ENCODE peak calls at places on chromosomes 5 and 9, in ten cellular contexts. One of them, this sample, is unnamed.

GRCh38 chr9:135887585-135888050 is 19.7 kb downstream of the CAMSAP1 start:
- DNase-seq in psoas muscle: no peak
- DNase-seq in GM23338: peak; percentile 76
- DNase-seq in left lung: no peak
- DNase-seq in esophagus squamous epithelium: no peak
- DNase-seq in A673: no peak
- DNase-seq in lower lobe of right lung: peak; percentile 69
- DNase-seq in adrenal gland: peak; percentile 64
- DNase-seq in Caco-2: no peak
- DNase-seq in CD4-positive, alpha-beta memory T cell: peak; percentile 67
- DNase-seq in this sample: no peak

GRCh38 chr5:98128846-98129245 is 644.6 kb upstream of the RGMB start:
- DNase-seq in psoas muscle: no peak
- DNase-seq in GM23338: no peak
- DNase-seq in left lung: no peak
- DNase-seq in esophagus squamous epithelium: no peak
- DNase-seq in A673: no peak
- DNase-seq in lower lobe of right lung: no peak
- DNase-seq in adrenal gland: no peak
- DNase-seq in Caco-2: no peak
- DNase-seq in CD4-positive, alpha-beta memory T cell: no peak
- DNase-seq in this sample: no peak

GRCh38 chr5:181271081-181271480 is 10.1 kb upstream of the TRIM52 start:
- DNase-seq in psoas muscle: no peak
- DNase-seq in GM23338: no peak
- DNase-seq in left lung: no peak
- DNase-seq in esophagus squamous epithelium: no peak
- DNase-seq in A673: no peak
- DNase-seq in lower lobe of right lung: no peak
- DNase-seq in adrenal gland: no peak
- DNase-seq in Caco-2: no peak
- DNase-seq in CD4-positive, alpha-beta memory T cell: no peak
- DNase-seq in this sample: no peak

GRCh38 chr5:39992617-39993203 is 567.9 kb upstream of the DAB2 start:
- DNase-seq in psoas muscle: no peak
- DNase-seq in GM23338: no peak
- DNase-seq in left lung: no peak
- DNase-seq in esophagus squamous epithelium: no peak
- DNase-seq in A673: no peak
- DNase-seq in lower lobe of right lung: no peak
- DNase-seq in adrenal gland: no peak
- DNase-seq in Caco-2: no peak
- DNase-seq in CD4-positive, alpha-beta memory T cell: no peak
- DNase-seq in this sample: no peak

GRCh38 chr9:131580358-131580757 is 35.0 kb downstream of the PRRT1B start:
- DNase-seq in psoas muscle: no peak
- DNase-seq in GM23338: no peak
- DNase-seq in left lung: no peak
- DNase-seq in esophagus squamous epithelium: no peak
- DNase-seq in A673: no peak
- DNase-seq in lower lobe of right lung: no peak
- DNase-seq in adrenal gland: no peak
- DNase-seq in Caco-2: no peak
- DNase-seq in CD4-positive, alpha-beta memory T cell: no peak
- DNase-seq in this sample: no peak

GRCh38 chr9:70043689-70044449 is at the start of gene MAMDC2:
- DNase-seq in psoas muscle: peak; percentile 72
- DNase-seq in GM23338: peak; percentile 73
- DNase-seq in left lung: peak; percentile 51
- DNase-seq in esophagus squamous epithelium: no peak
- DNase-seq in A673: no peak
- DNase-seq in lower lobe of right lung: peak; percentile 53
- DNase-seq in adrenal gland: peak; percentile 64
- DNase-seq in Caco-2: no peak
- DNase-seq in CD4-positive, alpha-beta memory T cell: no peak
- DNase-seq in this sample: no peak

GRCh38 chr5:67774153-67774552 is 441.4 kb upstream of the PIK3R1 start:
- DNase-seq in psoas muscle: no peak
- DNase-seq in GM23338: no peak
- DNase-seq in left lung: no peak
- DNase-seq in esophagus squamous epithelium: no peak
- DNase-seq in A673: no peak
- DNase-seq in lower lobe of right lung: no peak
- DNase-seq in adrenal gland: no peak
- DNase-seq in Caco-2: no peak
- DNase-seq in CD4-positive, alpha-beta memory T cell: no peak
- DNase-seq in this sample: no peak

GRCh38 chr9:97997330-97998276 is 14.5 kb downstream of the ANP32B start:
- DNase-seq in psoas muscle: no peak
- DNase-seq in GM23338: no peak
- DNase-seq in left lung: no peak
- DNase-seq in esophagus squamous epithelium: no peak
- DNase-seq in A673: no peak
- DNase-seq in lower lobe of right lung: no peak
- DNase-seq in adrenal gland: no peak
- DNase-seq in Caco-2: no peak
- DNase-seq in CD4-positive, alpha-beta memory T cell: no peak
- DNase-seq in this sample: no peak

GRCh38 chr9:121699271-121700164 is 48.1 kb downstream of the DAB2IP start:
- DNase-seq in psoas muscle: peak; percentile 68
- DNase-seq in GM23338: peak; percentile 73
- DNase-seq in left lung: peak; percentile 63
- DNase-seq in esophagus squamous epithelium: no peak
- DNase-seq in A673: peak; percentile 56
- DNase-seq in lower lobe of right lung: peak; percentile 75
- DNase-seq in adrenal gland: no peak
- DNase-seq in Caco-2: peak; percentile 42
- DNase-seq in CD4-positive, alpha-beta memory T cell: peak; percentile 16
- DNase-seq in this sample: no peak

GRCh38 chr5:78534148-78535009 is 114.2 kb downstream of the LHFPL2 start:
- DNase-seq in psoas muscle: peak; percentile 44
- DNase-seq in GM23338: peak; percentile 20
- DNase-seq in left lung: no peak
- DNase-seq in esophagus squamous epithelium: no peak
- DNase-seq in A673: no peak
- DNase-seq in lower lobe of right lung: no peak
- DNase-seq in adrenal gland: peak; percentile 70
- DNase-seq in Caco-2: no peak
- DNase-seq in CD4-positive, alpha-beta memory T cell: no peak
- DNase-seq in this sample: no peak

GRCh38 chr5:132525299-132525724 is 18.0 kb downstream of the IL5 start:
- DNase-seq in psoas muscle: no peak
- DNase-seq in GM23338: no peak
- DNase-seq in left lung: no peak
- DNase-seq in esophagus squamous epithelium: no peak
- DNase-seq in A673: no peak
- DNase-seq in lower lobe of right lung: no peak
- DNase-seq in adrenal gland: no peak
- DNase-seq in Caco-2: no peak
- DNase-seq in CD4-positive, alpha-beta memory T cell: no peak
- DNase-seq in this sample: no peak

DNA sequence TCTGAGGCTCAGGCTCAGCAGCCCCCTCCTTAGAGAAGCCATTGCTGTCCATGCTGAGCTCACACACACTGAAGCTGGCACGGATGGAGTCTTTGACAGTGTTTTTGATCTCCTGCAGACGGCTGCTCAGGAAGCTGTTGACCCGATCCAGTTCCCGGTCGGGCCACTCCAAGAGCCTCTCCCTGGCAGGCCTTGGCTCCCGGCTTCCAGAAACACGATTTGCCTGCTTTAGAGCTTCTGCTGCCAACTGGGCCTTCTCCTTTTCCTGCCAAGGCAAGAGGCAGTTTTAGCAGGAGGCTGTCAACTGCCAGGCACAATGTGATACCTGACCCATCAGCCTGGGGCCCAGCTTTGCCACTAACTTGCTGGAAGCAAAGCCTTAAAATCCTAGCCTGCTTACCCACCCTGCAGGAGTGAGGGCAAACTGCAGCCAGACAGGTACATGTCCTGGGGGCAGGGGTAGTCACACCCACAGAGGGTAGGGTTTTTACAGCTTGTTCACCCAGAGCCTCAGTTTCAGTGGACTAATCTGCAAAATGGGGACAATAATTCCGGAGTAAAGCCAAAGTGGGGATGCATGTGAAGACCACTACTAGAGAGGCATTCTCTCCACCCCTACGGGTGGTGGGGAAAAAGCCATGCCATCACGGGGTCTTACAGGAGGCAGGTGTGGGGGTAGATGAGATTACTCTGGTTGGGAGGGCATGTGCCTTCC is 8.3 kb upstream of the DDX41 start:
- DNase-seq in psoas muscle: no peak
- DNase-seq in GM23338: no peak
- DNase-seq in left lung: peak; percentile 5
- DNase-seq in esophagus squamous epithelium: no peak
- DNase-seq in A673: no peak
- DNase-seq in lower lobe of right lung: no peak
- DNase-seq in adrenal gland: no peak
- DNase-seq in Caco-2: no peak
- DNase-seq in CD4-positive, alpha-beta memory T cell: no peak
- DNase-seq in this sample: peak; percentile 62
- H3K36me3 ChIP-seq in psoas muscle: peaks cover 10% of the 10 kb centered on the region
- H3K36me3 ChIP-seq in GM23338: peaks cover 7% of the 10 kb centered on the region
- H3K36me3 ChIP-seq in left lung: no peaks in the 10 kb centered on the region
- H3K36me3 ChIP-seq in esophagus squamous epithelium: peaks cover 100% of the 10 kb centered on the region
- H3K36me3 ChIP-seq in A673: peaks cover 24% of the 10 kb centered on the region
- H3K36me3 ChIP-seq in lower lobe of right lung: peaks cover 90% of the 10 kb centered on the region
- H3K36me3 ChIP-seq in adrenal gland: no peaks in the 10 kb centered on the region
- H3K36me3 ChIP-seq in Caco-2: peaks cover 12% of the 10 kb centered on the region
- H3K36me3 ChIP-seq in CD4-positive, alpha-beta memory T cell: peaks cover 31% of the 10 kb centered on the region
- H3K36me3 ChIP-seq in this sample: peaks cover 40% of the 10 kb centered on the region

GRCh38 chr5:56876325-56876724 is 33.1 kb upstream of the SETD9 start:
- DNase-seq in psoas muscle: no peak
- DNase-seq in GM23338: no peak
- DNase-seq in left lung: no peak
- DNase-seq in esophagus squamous epithelium: no peak
- DNase-seq in A673: no peak
- DNase-seq in lower lobe of right lung: no peak
- DNase-seq in adrenal gland: no peak
- DNase-seq in Caco-2: no peak
- DNase-seq in CD4-positive, alpha-beta memory T cell: no peak
- DNase-seq in this sample: no peak
- H3K36me3 ChIP-seq in psoas muscle: peaks cover 4% of the 10 kb centered on the region
- H3K36me3 ChIP-seq in GM23338: peaks cover 9% of the 10 kb centered on the region
- H3K36me3 ChIP-seq in left lung: no peaks in the 10 kb centered on the region
- H3K36me3 ChIP-seq in esophagus squamous epithelium: peaks cover 98% of the 10 kb centered on the region
- H3K36me3 ChIP-seq in A673: peaks cover 2% of the 10 kb centered on the region
- H3K36me3 ChIP-seq in lower lobe of right lung: peaks cover 95% of the 10 kb centered on the region
- H3K36me3 ChIP-seq in adrenal gland: no peaks in the 10 kb centered on the region
- H3K36me3 ChIP-seq in Caco-2: peaks cover 4% of the 10 kb centered on the region
- H3K36me3 ChIP-seq in CD4-positive, alpha-beta memory T cell: peaks cover 80% of the 10 kb centered on the region
- H3K36me3 ChIP-seq in this sample: no peaks in the 10 kb centered on the region

DNA sequence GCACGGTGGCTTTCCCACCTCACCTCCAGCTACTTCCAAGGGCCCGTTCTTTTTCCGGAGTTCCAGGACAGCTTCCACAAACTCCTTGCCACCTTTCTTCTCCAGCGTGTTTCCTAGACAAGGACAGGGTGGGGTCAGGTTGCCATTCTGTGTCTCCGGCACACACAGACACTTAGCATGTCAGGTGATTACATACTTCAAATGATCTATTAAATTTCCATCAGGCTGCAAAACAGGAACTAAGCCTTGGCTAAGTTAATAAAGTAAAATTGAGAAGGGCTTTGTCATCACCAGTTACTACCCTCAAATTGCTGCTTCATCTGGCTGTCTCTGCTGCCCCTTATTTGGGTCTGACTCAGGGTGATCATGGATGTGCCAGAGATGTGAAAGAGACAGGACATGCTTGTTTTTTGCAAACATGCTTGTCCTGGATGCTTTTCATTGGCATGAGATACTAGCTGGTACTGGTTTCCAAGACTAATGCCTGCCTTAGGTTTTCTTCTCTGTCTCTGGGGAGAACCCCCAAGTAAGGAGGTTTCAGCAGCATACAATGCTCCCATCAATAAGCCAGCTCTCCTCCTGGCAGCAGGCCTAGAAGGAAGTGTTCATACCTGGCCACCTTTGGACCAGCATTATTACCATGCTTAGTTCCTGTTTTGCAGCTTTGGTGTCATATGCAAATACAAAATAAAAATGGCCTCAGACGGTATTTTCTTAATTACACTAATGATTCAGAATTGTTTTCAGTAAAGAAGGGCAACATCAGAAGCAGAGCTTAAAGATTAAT is 52.9 kb downstream of the MACROH2A1 start:
- DNase-seq in psoas muscle: no peak
- DNase-seq in GM23338: no peak
- DNase-seq in left lung: no peak
- DNase-seq in esophagus squamous epithelium: no peak
- DNase-seq in A673: no peak
- DNase-seq in lower lobe of right lung: no peak
- DNase-seq in adrenal gland: no peak
- DNase-seq in Caco-2: no peak
- DNase-seq in CD4-positive, alpha-beta memory T cell: no peak
- DNase-seq in this sample: no peak
- H3K36me3 ChIP-seq in psoas muscle: peaks cover 26% of the 10 kb centered on the region
- H3K36me3 ChIP-seq in GM23338: no peaks in the 10 kb centered on the region
- H3K36me3 ChIP-seq in left lung: no peaks in the 10 kb centered on the region
- H3K36me3 ChIP-seq in esophagus squamous epithelium: peaks cover 97% of the 10 kb centered on the region
- H3K36me3 ChIP-seq in A673: peaks cover 41% of the 10 kb centered on the region
- H3K36me3 ChIP-seq in lower lobe of right lung: peaks cover 97% of the 10 kb centered on the region
- H3K36me3 ChIP-seq in adrenal gland: no peaks in the 10 kb centered on the region
- H3K36me3 ChIP-seq in Caco-2: peaks cover 3% of the 10 kb centered on the region
- H3K36me3 ChIP-seq in CD4-positive, alpha-beta memory T cell: peaks cover 57% of the 10 kb centered on the region
- H3K36me3 ChIP-seq in this sample: peaks cover 18% of the 10 kb centered on the region

DNA sequence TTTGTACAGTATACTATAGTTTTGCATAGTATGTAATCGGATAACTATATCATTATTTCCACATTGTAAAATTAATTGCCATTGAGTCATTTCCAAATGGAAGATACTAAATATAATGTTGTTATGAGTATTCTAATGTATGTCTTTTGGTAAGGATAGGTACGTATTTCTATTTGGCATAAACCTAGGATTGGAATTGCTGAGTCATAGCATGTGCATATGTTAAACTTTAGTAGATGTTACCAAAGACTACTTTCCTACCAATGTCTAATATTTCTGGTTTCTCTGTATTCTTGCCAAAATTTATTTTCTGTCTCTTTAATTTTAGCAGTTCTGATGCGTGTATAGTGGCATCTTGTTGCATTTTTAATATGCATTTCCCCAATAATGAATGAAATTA is 825.1 kb upstream of the ARRDC3 start:
- DNase-seq in psoas muscle: no peak
- DNase-seq in GM23338: no peak
- DNase-seq in left lung: no peak
- DNase-seq in esophagus squamous epithelium: no peak
- DNase-seq in A673: no peak
- DNase-seq in lower lobe of right lung: no peak
- DNase-seq in adrenal gland: no peak
- DNase-seq in Caco-2: no peak
- DNase-seq in CD4-positive, alpha-beta memory T cell: no peak
- DNase-seq in this sample: no peak
- H3K36me3 ChIP-seq in psoas muscle: no peaks in the 10 kb centered on the region
- H3K36me3 ChIP-seq in GM23338: peaks cover 3% of the 10 kb centered on the region
- H3K36me3 ChIP-seq in left lung: no peaks in the 10 kb centered on the region
- H3K36me3 ChIP-seq in esophagus squamous epithelium: no peaks in the 10 kb centered on the region
- H3K36me3 ChIP-seq in A673: no peaks in the 10 kb centered on the region
- H3K36me3 ChIP-seq in lower lobe of right lung: no peaks in the 10 kb centered on the region
- H3K36me3 ChIP-seq in adrenal gland: no peaks in the 10 kb centered on the region
- H3K36me3 ChIP-seq in Caco-2: no peaks in the 10 kb centered on the region
- H3K36me3 ChIP-seq in CD4-positive, alpha-beta memory T cell: no peaks in the 10 kb centered on the region
- H3K36me3 ChIP-seq in this sample: no peaks in the 10 kb centered on the region

GRCh38 chr9:88974641-88975040 is 16.6 kb upstream of the S1PR3 start:
- DNase-seq in psoas muscle: no peak
- DNase-seq in GM23338: no peak
- DNase-seq in left lung: no peak
- DNase-seq in esophagus squamous epithelium: no peak
- DNase-seq in A673: no peak
- DNase-seq in lower lobe of right lung: no peak
- DNase-seq in adrenal gland: no peak
- DNase-seq in Caco-2: no peak
- DNase-seq in CD4-positive, alpha-beta memory T cell: no peak
- DNase-seq in this sample: no peak
- H3K36me3 ChIP-seq in psoas muscle: no peaks in the 10 kb centered on the region
- H3K36me3 ChIP-seq in GM23338: no peaks in the 10 kb centered on the region
- H3K36me3 ChIP-seq in left lung: no peaks in the 10 kb centered on the region
- H3K36me3 ChIP-seq in esophagus squamous epithelium: no peaks in the 10 kb centered on the region
- H3K36me3 ChIP-seq in A673: no peaks in the 10 kb centered on the region
- H3K36me3 ChIP-seq in lower lobe of right lung: no peaks in the 10 kb centered on the region
- H3K36me3 ChIP-seq in adrenal gland: no peaks in the 10 kb centered on the region
- H3K36me3 ChIP-seq in Caco-2: no peaks in the 10 kb centered on the region
- H3K36me3 ChIP-seq in CD4-positive, alpha-beta memory T cell: no peaks in the 10 kb centered on the region
- H3K36me3 ChIP-seq in this sample: no peaks in the 10 kb centered on the region